ENCODE peak calls at places on chromosomes 1 and 21, in four cellular contexts. U, C, W and H are unnamed samples.

GRCh38 chr1:110171134-110171733 is 20.9 kb downstream of the SLC6A17 start:
- DNase-seq in U (no peak), C (no peak), W (no peak), H (no peak)

GRCh38 chr1:228272331-228272791 is 64.5 kb downstream of the OBSCN start:
- DNase-seq in C (no peak), W (no peak), U (no peak), H (no peak)

GRCh38 chr1:159207774-159208459 is 3.2 kb downstream of the ACKR1 start:
- DNase-seq in W (no peak), C (no peak), U (no peak), H (no peak)

GRCh38 chr1:236815941-236816340 is 20.8 kb downstream of the MTR start:
- DNase-seq in W (no peak), C (no peak), U (no peak), H (no peak)

GRCh38 chr1:26066857-26067256 is 573 bp downstream of the TRIM63 start:
- DNase-seq in W (no peak), C (no peak), U (peak), H (no peak)

GRCh38 chr1:64983110-64983509 is 16.8 kb upstream of the JAK1 start:
- DNase-seq in C (no peak), U (no peak), W (no peak), H (peak)

GRCh38 chr1:14780271-14780670 is 181.8 kb downstream of the KAZN start:
- DNase-seq in U (peak), C (no peak), W (no peak), H (no peak)

GRCh38 chr1:152185544-152186391 is 26.7 kb upstream of the RPTN start:
- DNase-seq in C (no peak), U (peak), W (no peak), H (peak)

GRCh38 chr1:110150330-110151174 is at the start of gene SLC6A17:
- DNase-seq in W (no peak), U (no peak), C (no peak), H (peak)

GRCh38 chr1:27413004-27413403 is 20.6 kb downstream of the GPR3 start:
- DNase-seq in W (no peak), U (no peak), C (no peak), H (no peak)

GRCh38 chr1:121418369-121419049 is 233.7 kb downstream of the SRGAP2C start:
- DNase-seq in C (no peak), U (peak), W (no peak), H (no peak)

GRCh38 chr1:165896277-165896676 is 68.9 kb downstream of the UCK2 start:
- DNase-seq in C (no peak), W (no peak), U (no peak), H (peak)

GRCh38 chr1:19315378-19316206 is 3.5 kb downstream of the SLC66A1 start:
- DNase-seq in C (peak), U (peak), W (no peak), H (peak)

GRCh38 chr1:175319912-175320230 is 127.3 kb upstream of the KIAA0040 start:
- DNase-seq in W (no peak), U (no peak), C (no peak), H (no peak)

GRCh38 chr1:243474384-243474851 is 218.6 kb downstream of the SDCCAG8 start:
- DNase-seq in W (no peak), C (no peak), U (no peak), H (no peak)

GRCh38 chr1:8702121-8702520 is 115.3 kb downstream of the RERE start:
- DNase-seq in C (no peak), U (peak), W (no peak), H (no peak)

GRCh38 chr1:6083801-6084467 is 38.2 kb downstream of the KCNAB2 start:
- DNase-seq in U (no peak), W (no peak), C (no peak), H (peak)

GRCh38 chr1:204746838-204747442 is 61.4 kb upstream of the LRRN2 start:
- DNase-seq in C (no peak), W (peak), U (peak), H (peak)

GRCh38 chr1:75310067-75310466 is 175.9 kb downstream of the LHX8 start:
- DNase-seq in W (no peak), C (no peak), U (no peak), H (no peak)

GRCh38 chr1:235644693-235645305 is 4.8 kb downstream of the GNG4 start:
- DNase-seq in C (no peak), U (no peak), W (no peak), H (no peak)

GRCh38 chr1:198620198-198620597 is 18.6 kb upstream of the PTPRC start:
- DNase-seq in W (no peak), U (no peak), C (no peak), H (no peak)

GRCh38 chr1:202259705-202260104 is 66.1 kb downstream of the LGR6 start:
- DNase-seq in W (no peak), U (no peak), C (no peak), H (no peak)

GRCh38 chr1:196497824-196498223 is 110.4 kb downstream of the KCNT2 start:
- DNase-seq in U (no peak), W (no peak), C (no peak), H (no peak)

GRCh38 chr1:9652379-9653194 is 1.1 kb downstream of the PIK3CD start:
- DNase-seq in W (no peak), C (no peak), U (peak), H (peak)

GRCh38 chr1:235127774-235128452 is 724 bp downstream of the TOMM20 start:
- DNase-seq in W (no peak), U (peak), C (no peak), H (no peak)

GRCh38 chr1:16724718-16725438 is 15.4 kb upstream of the RNU1-4 start:
- DNase-seq in W (no peak), C (no peak), U (peak), H (no peak)

DNA sequence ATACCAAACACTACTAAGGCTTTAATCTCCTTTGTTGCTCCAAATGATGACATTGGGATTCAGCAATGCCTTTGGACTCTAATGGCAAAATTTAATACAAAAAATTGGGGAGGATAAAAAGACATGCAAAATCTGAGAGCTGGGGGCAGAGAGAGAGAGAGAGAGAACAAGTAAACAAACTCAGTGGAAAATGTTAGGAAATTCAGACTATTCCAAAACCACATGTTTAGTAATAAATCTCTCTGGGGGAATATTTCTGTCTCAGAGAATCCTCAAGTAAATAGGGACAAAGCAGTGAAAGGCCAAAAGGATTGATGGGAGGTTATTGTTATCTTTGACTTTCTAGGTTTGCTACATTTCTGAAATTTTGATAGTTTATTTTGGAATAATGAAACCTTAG is 65.7 kb downstream of the PLA2G4A start:
- DNase-seq in C (no peak), W (no peak), U (no peak), H (no peak)
- TF ChIP-seq CHD1 in C (no peak), W (no peak), U (no peak), H (no peak)

GRCh38 chr1:94855307-94855700 is 35.1 kb downstream of the SLC44A3 start:
- DNase-seq in U (no peak), W (no peak), C (no peak), H (peak)
- H3K27ac ChIP-seq in U (no peak), W (no peak), C (no peak), H (no peak)

GRCh38 chr1:240999826-241000225 is 357.2 kb downstream of the RGS7 start:
- DNase-seq in U (no peak), W (no peak), C (no peak), H (no peak)

GRCh38 chr1:240993004-240993403 is 364.0 kb downstream of the RGS7 start:
- DNase-seq in U (no peak), C (no peak), W (no peak), H (no peak)

GRCh38 chr1:240998441-240999015 is 358.5 kb downstream of the RGS7 start:
- DNase-seq in U (no peak), W (no peak), C (no peak), H (no peak)

DNA sequence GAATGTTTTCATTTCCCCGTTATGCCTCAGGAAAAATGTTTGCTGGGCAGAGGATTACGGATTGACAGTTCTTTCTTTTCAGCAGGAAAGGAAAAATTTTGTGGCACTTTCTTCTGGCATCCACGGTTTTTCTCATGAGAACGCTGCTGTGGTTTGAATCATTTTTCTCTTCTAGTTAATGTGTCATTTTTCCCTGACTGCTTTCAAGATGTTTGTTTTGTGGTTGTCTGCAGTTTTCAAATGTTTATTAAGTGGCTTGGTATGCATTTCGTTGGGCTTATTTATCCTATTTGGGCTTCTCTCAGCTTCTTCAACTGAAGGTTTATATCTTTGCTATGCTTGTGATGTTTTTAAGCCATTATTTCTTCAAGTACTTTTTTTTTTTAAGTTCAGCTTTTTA is 359.0 kb downstream of the RGS7 start:
- DNase-seq in U (no peak), W (no peak), C (no peak), H (no peak)
- TF ChIP-seq CHD1 in U (no peak), W (no peak), C (no peak), H (no peak)

DNA sequence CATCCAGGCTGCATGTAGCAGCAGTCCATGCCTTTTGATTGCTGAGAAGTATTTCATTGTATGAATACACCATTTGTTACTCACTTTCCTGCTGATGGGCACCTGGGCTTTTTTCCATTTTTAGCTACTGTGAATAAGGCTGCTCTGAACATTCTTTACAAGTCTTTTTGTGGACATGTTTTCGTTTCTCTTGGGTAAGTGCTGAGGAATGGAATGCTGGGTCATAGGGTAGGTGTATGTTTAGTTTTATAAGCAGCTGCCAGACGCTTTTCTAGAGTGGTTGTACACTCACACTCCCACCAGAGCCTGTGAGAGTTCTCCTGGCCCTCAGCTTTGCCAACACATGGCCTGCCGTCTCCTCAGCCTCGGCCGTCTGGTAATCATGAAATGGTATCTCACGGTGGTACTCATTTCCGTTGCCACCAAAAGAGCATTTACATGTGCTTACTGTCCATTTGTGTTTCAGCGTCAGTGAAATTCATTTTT is 22.7 kb downstream of the SLX9 start:
- DNase-seq in U (no peak), C (no peak), W (no peak), H (peak)
- H3K27ac ChIP-seq in U (no peak), C (no peak), W (peak), H (peak)

GRCh38 chr1:232872738-232873137 is 67.5 kb downstream of the MAP10 start:
- DNase-seq in C (no peak), U (no peak), W (no peak), H (no peak)

GRCh38 chr1:232873931-232874330 is 68.7 kb downstream of the MAP10 start:
- DNase-seq in U (no peak), W (no peak), C (no peak), H (no peak)

GRCh38 chr1:232865118-232865931 is 60.1 kb downstream of the MAP10 start:
- DNase-seq in W (no peak), C (no peak), U (no peak), H (no peak)

GRCh38 chr1:232873412-232873811 is 68.2 kb downstream of the MAP10 start:
- DNase-seq in W (no peak), C (no peak), U (no peak), H (no peak)

GRCh38 chr1:232868793-232869491 is 63.7 kb downstream of the MAP10 start:
- DNase-seq in U (no peak), W (no peak), C (no peak), H (peak)
- TF ChIP-seq CHD1 in U (no peak), W (no peak), C (no peak), H (no peak)

DNA sequence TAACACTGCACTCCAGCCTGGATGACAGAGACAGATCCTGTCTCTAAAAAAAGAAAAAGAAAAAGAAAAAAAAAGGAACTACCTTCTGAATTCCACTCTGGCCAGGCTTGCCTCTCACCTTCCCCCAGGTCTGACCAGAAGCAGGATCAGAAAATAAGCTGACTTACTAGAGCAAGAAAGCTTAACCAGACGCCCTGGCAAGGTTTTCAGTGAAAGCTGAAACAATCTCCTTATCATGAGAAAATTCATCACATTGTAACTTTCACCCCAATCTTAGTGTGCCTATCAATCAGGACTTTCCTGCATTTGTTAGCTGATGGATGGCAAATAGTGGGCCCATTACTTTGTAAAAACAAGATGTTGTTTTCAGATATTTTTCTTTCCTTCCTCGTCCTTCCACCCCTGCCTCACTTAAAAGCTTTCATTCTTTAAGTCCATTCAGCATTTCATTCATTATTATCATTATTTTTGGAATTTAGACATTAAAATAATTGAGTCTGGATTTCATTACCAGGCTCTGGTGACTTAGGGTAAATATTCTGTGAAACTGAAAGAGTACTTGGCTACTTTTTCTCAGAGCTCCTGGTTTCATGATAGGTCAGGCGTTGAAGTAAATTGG is 96.5 kb upstream of the CD34 start:
- DNase-seq in U (no peak), W (no peak), C (no peak), H (no peak)
- H3K27ac ChIP-seq in U (no peak), W (no peak), C (no peak), H (no peak)

DNA sequence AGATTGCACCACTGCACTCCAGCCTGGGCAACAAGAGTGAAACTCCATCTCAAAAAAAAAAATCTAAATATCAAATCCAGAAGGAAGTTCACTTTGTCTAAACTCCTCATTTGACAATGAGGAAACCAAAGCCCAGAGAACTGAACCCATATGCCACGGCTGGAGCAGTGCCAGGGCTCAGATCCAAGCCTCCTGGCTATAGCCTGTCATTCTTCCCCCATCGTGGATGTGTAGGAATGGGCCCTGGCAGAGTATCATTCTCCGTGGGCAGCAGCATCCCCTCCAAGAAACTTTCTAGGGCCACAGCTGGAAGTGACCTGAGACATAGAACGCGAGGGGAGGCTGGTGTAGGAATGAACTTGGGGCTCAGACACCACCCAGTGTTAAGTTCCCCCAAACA is 47.2 kb downstream of the CAPN9 start:
- DNase-seq in C (no peak), U (no peak), W (no peak), H (no peak)
- TF ChIP-seq CHD1 in C (no peak), U (no peak), W (no peak), H (no peak)

GRCh38 chr1:226666164-226666506 is 72.9 kb downstream of the ITPKB start:
- DNase-seq in U (no peak), C (no peak), W (no peak), H (no peak)
- H3K27ac ChIP-seq in U (no peak), C (no peak), W (no peak), H (no peak)

DNA sequence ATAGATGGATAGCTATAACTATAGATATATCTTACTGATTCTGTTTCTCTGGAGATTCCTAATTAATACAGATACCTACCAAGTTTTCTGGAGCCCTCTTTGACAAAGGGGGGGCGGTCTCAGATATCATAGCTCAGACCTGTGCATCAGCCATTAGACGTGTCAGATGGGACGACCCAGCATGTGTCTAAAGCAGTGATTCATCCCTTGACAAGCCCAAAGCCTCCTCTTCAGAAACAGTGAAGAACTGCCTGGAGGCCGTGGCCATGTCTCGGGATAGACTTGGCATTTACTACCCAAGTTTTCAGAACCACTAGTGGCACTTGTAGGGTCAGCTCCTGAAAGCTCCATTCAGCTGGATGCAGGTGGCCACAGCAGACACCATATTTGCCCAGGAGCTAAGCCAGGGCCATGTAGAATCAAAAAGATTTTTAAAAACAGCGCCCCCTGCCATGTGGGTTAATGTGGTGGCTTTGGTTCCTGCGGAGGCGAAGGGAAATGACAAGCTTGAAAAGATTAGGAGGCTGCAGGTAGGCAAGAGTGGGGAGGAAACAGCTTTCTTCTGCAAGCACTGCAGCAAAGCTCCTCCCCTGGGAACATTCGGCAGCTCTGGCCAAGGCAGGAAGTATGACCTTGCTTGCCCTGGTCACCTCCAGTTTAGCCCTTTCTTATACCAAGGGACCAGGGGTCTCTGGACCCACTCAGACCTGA is 82.2 kb downstream of the FBXO2 start:
- DNase-seq in U (peak), C (no peak), W (peak), H (no peak)
- TF ChIP-seq CHD1 in U (no peak), C (no peak), W (no peak), H (no peak)

GRCh38 chr1:54404263-54404662 is 1.9 kb downstream of the SSBP3 start:
- DNase-seq in U (no peak), W (no peak), C (no peak), H (no peak)

GRCh38 chr1:54403808-54404261 is 2.4 kb downstream of the SSBP3 start:
- DNase-seq in U (peak), C (no peak), W (no peak), H (peak)

GRCh38 chr1:54406339-54407181 is at the start of gene SSBP3:
- DNase-seq in C (peak), U (peak), W (no peak), H (peak)

GRCh38 chr1:54405894-54406293 is 300 bp downstream of the SSBP3 start:
- DNase-seq in U (no peak), C (no peak), W (no peak), H (no peak)

GRCh38 chr1:54404939-54405880 is 984 bp downstream of the SSBP3 start:
- DNase-seq in U (peak), C (no peak), W (no peak), H (no peak)
- H3K27ac ChIP-seq in U (peak), C (peak), W (peak), H (peak)